ENCODE peak calls at places on chromosomes 2 and 18, in four cellular contexts. V is DND-41, Q is PC-3, P is breast epithelium. O is an unnamed sample.

GRCh38 chr2:210528716-210529115 is 27.7 kb upstream of the CPS1 start:
- DNase-seq in V (no peak), Q (no peak), P (no peak), O (no peak)

GRCh38 chr2:161102770-161103450 is 57.3 kb upstream of the TANK start:
- DNase-seq in V (no peak), Q (peak; percentile 61), P (no peak), O (no peak)

GRCh38 chr2:96118698-96119388 is 2.5 kb upstream of the ADRA2B start:
- DNase-seq in V (no peak), Q (no peak), P (peak; percentile 46), O (no peak)

GRCh38 chr2:217723078-217723477 is 279.7 kb downstream of the TNS1 start:
- DNase-seq in V (no peak), Q (no peak), P (no peak), O (peak; percentile 54)

GRCh38 chr2:217559084-217559483 is 443.7 kb downstream of the TNS1 start:
- DNase-seq in V (no peak), Q (no peak), P (no peak), O (no peak)

GRCh38 chr2:75606851-75607798 is 39.5 kb upstream of the MRPL19 start:
- DNase-seq in V (no peak), Q (peak; percentile 50), P (no peak), O (peak; percentile 83)

GRCh38 chr2:10911291-10912075 is at the start of gene KCNF1:
- DNase-seq in V (no peak), Q (peak; percentile 51), P (no peak), O (no peak)

GRCh38 chr2:69163109-69163508 is 150.1 kb downstream of the ANTXR1 start:
- DNase-seq in V (no peak), Q (peak; percentile 81), P (peak; percentile 43), O (peak; percentile 87)

GRCh38 chr2:21175895-21176646 is 52.3 kb downstream of the TDRD15 start:
- DNase-seq in V (no peak), Q (peak; percentile 12), P (no peak), O (no peak)

GRCh38 chr2:65350714-65351113 is 81.7 kb downstream of the SPRED2 start:
- DNase-seq in V (no peak), Q (no peak), P (no peak), O (no peak)

GRCh38 chr2:134295441-134295840 is 41.6 kb downstream of the MGAT5 start:
- DNase-seq in V (no peak), Q (no peak), P (no peak), O (no peak)

GRCh38 chr2:144324446-144325045 is 195.4 kb downstream of the ZEB2 start:
- DNase-seq in V (no peak), Q (peak; percentile 64), P (no peak), O (no peak)

GRCh38 chr2:38073211-38074005 is 2.5 kb downstream of the CYP1B1 start:
- DNase-seq in V (no peak), Q (peak; percentile 36), P (no peak), O (no peak)

GRCh38 chr2:62077239-62077638 is 118.7 kb upstream of the B3GNT2 start:
- DNase-seq in V (no peak), Q (no peak), P (no peak), O (no peak)

GRCh38 chr2:101699939-101700442 is 2.5 kb downstream of the MAP4K4 start:
- DNase-seq in V (no peak), Q (peak; percentile 32), P (no peak), O (no peak)

GRCh38 chr2:143697744-143698143 is 568.5 kb downstream of the ARHGAP15 start:
- DNase-seq in V (no peak), Q (no peak), P (no peak), O (no peak)

GRCh38 chr2:117835990-117836760 is 21.7 kb downstream of the DDX18 start:
- DNase-seq in V (no peak), Q (peak; percentile 35), P (peak; percentile 49), O (peak; percentile 80)

GRCh38 chr2:77521931-77522470 is at the start of gene LRRTM4:
- DNase-seq in V (no peak), Q (no peak), P (no peak), O (no peak)

GRCh38 chr2:18800240-18800971 is 211.0 kb upstream of the NT5C1B start:
- DNase-seq in V (no peak), Q (no peak), P (no peak), O (no peak)

GRCh38 chr2:70270323-70270722 is 12.4 kb downstream of the PCYOX1 start:
- DNase-seq in V (no peak), Q (no peak), P (no peak), O (no peak)

GRCh38 chr2:191566347-191566746 is 111.6 kb upstream of the NABP1 start:
- DNase-seq in V (peak; percentile 75), Q (peak; percentile 92), P (peak; percentile 27), O (peak; percentile 55)

GRCh38 chr2:188765522-188765921 is 208.7 kb upstream of the COL3A1 start:
- DNase-seq in V (no peak), Q (peak; percentile 66), P (no peak), O (peak; percentile 54)

GRCh38 chr2:26640331-26640745 is 828 bp downstream of the CIB4 start:
- DNase-seq in V (no peak), Q (peak; percentile 22), P (no peak), O (peak; percentile 45)

GRCh38 chr2:219728993-219729487 is 101.6 kb downstream of the SLC4A3 start:
- DNase-seq in V (no peak), Q (no peak), P (no peak), O (no peak)

GRCh38 chr18:47701133-47701532 is 229.3 kb downstream of the SMAD2 start:
- DNase-seq in V (no peak), Q (no peak), P (no peak), O (no peak)

GRCh38 chr18:77001979-77002378 is 130.6 kb downstream of the MBP start:
- DNase-seq in V (no peak), Q (no peak), P (no peak), O (no peak)

GRCh38 chr2:231671617-231672350 is 36.5 kb upstream of the PTMA start:
- DNase-seq in V (no peak), Q (no peak), P (no peak), O (no peak)

GRCh38 chr18:76610933-76611749 is 116.1 kb upstream of the ZNF516 start:
- DNase-seq in V (no peak), Q (no peak), P (no peak), O (no peak)

GRCh38 chr2:215275819-215276218 is 36.0 kb upstream of the ATIC start:
- DNase-seq in V (no peak), Q (no peak), P (no peak), O (no peak)

GRCh38 chr18:7164610-7165009 is 47.0 kb upstream of the LAMA1 start:
- DNase-seq in V (no peak), Q (peak; percentile 33), P (no peak), O (no peak)

GRCh38 chr2:234252766-234253165 is 202.3 kb downstream of the SPP2 start:
- DNase-seq in V (no peak), Q (no peak), P (no peak), O (no peak)
- H3K4me3 ChIP-seq in V (no peak overlapping the region), Q (no peak overlapping the region), P (no peak overlapping the region), O (no peak overlapping the region)

DNA sequence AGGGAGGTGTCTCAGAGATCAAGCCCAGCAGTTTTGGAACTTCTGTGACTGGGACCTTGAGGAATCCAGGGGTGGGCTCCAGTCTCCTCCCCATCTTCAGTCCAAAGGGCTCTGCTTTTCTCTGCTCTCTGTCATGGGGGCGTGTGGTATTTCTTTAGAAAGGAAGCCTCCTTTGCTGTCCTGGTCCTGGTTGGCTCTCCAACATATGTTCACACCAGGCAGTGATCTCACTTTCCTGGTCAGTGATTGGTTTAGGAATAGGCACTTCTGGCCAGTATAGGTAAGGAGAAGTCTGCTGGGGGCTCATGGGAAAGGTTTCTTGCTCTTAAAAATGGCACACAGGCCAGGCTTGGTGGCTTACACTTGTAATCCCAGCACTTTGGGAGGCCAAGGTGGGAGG is 115.5 kb upstream of the HAAO start:
- DNase-seq in V (no peak), Q (no peak), P (no peak), O (no peak)
- H3K27ac ChIP-seq in V (no peak overlapping the region), Q (no peak overlapping the region), P (peak overlapping the region; percentile 90), O (no peak overlapping the region)

GRCh38 chr2:152629202-152629601 is 88.1 kb downstream of the PRPF40A start:
- DNase-seq in V (no peak), Q (no peak), P (no peak), O (no peak)

GRCh38 chr2:152623775-152624174 is 93.5 kb downstream of the PRPF40A start:
- DNase-seq in V (no peak), Q (no peak), P (no peak), O (no peak)

GRCh38 chr2:152623076-152623740 is 94.1 kb downstream of the PRPF40A start:
- DNase-seq in V (no peak), Q (no peak), P (no peak), O (no peak)

GRCh38 chr2:152624805-152625204 is 92.5 kb downstream of the PRPF40A start:
- DNase-seq in V (no peak), Q (no peak), P (no peak), O (no peak)

GRCh38 chr2:152627010-152627957 is 90.0 kb downstream of the PRPF40A start:
- DNase-seq in V (no peak), Q (peak; percentile 54), P (no peak), O (peak; percentile 23)
- TF ChIP-seq CTCF in V (peak; percentile 23), Q (peak; percentile 80), P (peak; percentile 39), O (peak; percentile 70)

GRCh38 chr2:233468047-233468745 is 98.4 kb downstream of the USP40 start:
- DNase-seq in V (no peak), Q (no peak), P (no peak), O (no peak)

GRCh38 chr2:233470007-233470687 is 96.4 kb downstream of the USP40 start:
- DNase-seq in V (no peak), Q (no peak), P (no peak), O (peak; percentile 27)

GRCh38 chr2:233470839-233471238 is 95.7 kb downstream of the USP40 start:
- DNase-seq in V (no peak), Q (no peak), P (no peak), O (no peak)

GRCh38 chr2:233468746-233469110 is 97.9 kb downstream of the USP40 start:
- DNase-seq in V (no peak), Q (no peak), P (no peak), O (no peak)

DNA sequence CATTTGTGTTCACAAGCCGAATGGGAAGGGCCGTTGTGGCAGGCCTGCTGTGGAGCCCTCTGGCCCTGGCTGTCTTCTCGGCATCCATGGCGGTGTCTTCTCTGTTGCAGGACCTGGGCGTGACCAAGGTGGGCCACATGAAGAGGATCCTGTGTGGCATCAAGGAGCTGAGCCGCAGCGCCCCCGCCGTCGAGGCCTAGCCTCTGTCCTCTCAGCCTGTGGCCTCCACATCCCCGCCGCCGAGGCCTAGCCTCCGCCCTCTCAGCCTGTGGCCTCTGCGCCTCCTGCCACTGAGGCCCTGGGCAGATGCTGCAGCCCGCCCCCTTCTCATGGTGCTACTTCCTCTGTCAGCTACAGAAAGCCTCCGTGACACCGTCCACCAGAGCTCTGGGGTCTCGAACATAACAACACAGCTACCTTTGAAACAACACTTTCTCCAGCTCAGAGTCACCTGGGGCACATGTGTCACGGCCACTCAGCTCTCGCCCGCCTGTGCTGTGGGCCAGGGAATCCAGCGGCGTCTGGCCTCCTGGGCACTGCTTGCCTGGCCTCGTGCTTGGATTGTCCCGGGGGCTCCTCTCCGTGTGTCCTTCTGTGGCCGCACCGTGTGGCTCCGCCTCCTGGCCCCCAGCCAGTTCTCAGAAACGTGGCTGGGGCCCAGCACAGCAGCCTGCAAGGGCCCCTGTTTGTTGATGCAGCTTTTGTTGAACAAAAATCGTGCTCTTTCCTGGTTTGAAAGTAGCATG is 97.1 kb downstream of the USP40 start:
- DNase-seq in V (no peak), Q (no peak), P (no peak), O (no peak)
- H3K4me3 ChIP-seq in V (no peak overlapping the region), Q (no peak overlapping the region), P (peak overlapping the region; percentile 6), O (no peak overlapping the region)

DNA sequence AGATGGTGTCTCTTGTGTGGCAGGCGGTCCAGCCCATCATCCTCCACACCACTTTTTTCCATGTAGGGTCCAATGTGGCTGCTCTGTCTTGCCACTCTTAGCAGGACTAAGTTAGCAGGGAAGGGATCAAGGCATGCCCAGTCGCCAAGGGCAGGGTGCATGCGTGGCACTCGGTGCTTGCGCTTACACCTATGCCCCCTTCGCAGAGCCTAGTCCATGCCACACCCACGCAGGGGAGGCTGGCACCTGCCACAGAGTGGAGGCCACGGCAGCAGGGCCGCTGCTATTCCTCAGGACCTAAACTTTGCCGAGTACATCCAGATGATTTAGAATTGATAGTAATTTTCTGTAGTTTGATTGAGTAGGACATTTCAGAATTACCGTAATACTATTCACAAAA is 59.5 kb downstream of the RALBP1 start:
- DNase-seq in V (no peak), Q (no peak), P (no peak), O (no peak)
- H3K27ac ChIP-seq in V (no peak overlapping the region), Q (no peak overlapping the region), P (no peak overlapping the region), O (no peak overlapping the region)